ENCODE peak calls at places on chromosomes 1 and 21, in ten cellular contexts. R, Z, P, H, F, M, W, S, E and V are unnamed samples.
A peak's percentile ranks its signal among the peaks of the same experiment; 100 is the strongest.

GRCh38 chr1:10265027-10265426 is 54.7 kb downstream of the KIF1B start:
- DNase-seq in E (no peak), P (no peak), S (no peak), W (no peak), M (no peak), H (no peak), F (no peak), Z (no peak), R (no peak), V (no peak)

GRCh38 chr1:113978863-113979702 is at the start of gene OLFML3:
- DNase-seq in H (peak; percentile 98), S (peak; percentile 85), M (peak; percentile 80), F (peak; percentile 63), W (peak; percentile 93), R (peak; percentile 86), P (peak; percentile 48), Z (peak; percentile 82), E (peak; percentile 91), V (peak; percentile 70)

GRCh38 chr1:21263052-21263429 is 27.2 kb downstream of the ECE1 start:
- DNase-seq in F (no peak), Z (no peak), R (no peak), M (no peak), E (no peak), S (no peak), P (no peak), W (no peak), H (no peak), V (no peak)

GRCh38 chr21:45698493-45698947 is 55.0 kb downstream of the PCBP3 start:
- DNase-seq in W (no peak), M (peak; percentile 59), S (peak; percentile 36), P (no peak), E (no peak), R (no peak), F (no peak), Z (peak; percentile 36), H (peak; percentile 50), V (peak; percentile 48)

GRCh38 chr1:179087665-179088064 is 5.8 kb downstream of the TOR3A start:
- DNase-seq in P (no peak), S (peak; percentile 36), M (no peak), H (no peak), Z (no peak), R (no peak), W (peak; percentile 95), E (no peak), F (no peak), V (no peak)

GRCh38 chr1:221169447-221169889 is 290.2 kb downstream of the HLX start:
- DNase-seq in W (peak; percentile 79), Z (no peak), S (no peak), M (no peak), H (peak; percentile 17), E (no peak), P (no peak), R (no peak), F (peak; percentile 13), V (no peak)

GRCh38 chr1:167723707-167724323 is 2.0 kb downstream of the MPZL1 start:
- DNase-seq in R (no peak), E (no peak), Z (no peak), M (no peak), W (no peak), S (no peak), F (no peak), H (no peak), P (no peak), V (no peak)

GRCh38 chr1:201516511-201517127 is 9.7 kb upstream of the CSRP1 start:
- DNase-seq in H (peak; percentile 81), Z (no peak), R (no peak), P (no peak), F (no peak), E (no peak), W (no peak), S (no peak), M (no peak), V (no peak)

GRCh38 chr1:17683551-17683950 is 71.6 kb upstream of the ACTL8 start:
- DNase-seq in W (no peak), F (no peak), R (no peak), Z (no peak), H (no peak), E (no peak), M (no peak), S (no peak), P (no peak), V (no peak)

GRCh38 chr1:151948506-151948905 is 39.2 kb upstream of the THEM4 start:
- DNase-seq in E (no peak), P (no peak), S (no peak), H (no peak), Z (no peak), M (no peak), W (no peak), R (no peak), F (no peak), V (no peak)

GRCh38 chr1:151944859-151945575 is 35.7 kb upstream of the THEM4 start:
- DNase-seq in E (no peak), S (no peak), R (no peak), M (no peak), Z (no peak), F (no peak), H (no peak), W (no peak), P (no peak), V (no peak)

GRCh38 chr1:151945725-151946365 is 36.5 kb upstream of the THEM4 start:
- DNase-seq in E (peak; percentile 91), Z (peak; percentile 82), R (peak; percentile 73), F (peak; percentile 55), P (peak; percentile 85), M (peak; percentile 82), W (peak; percentile 82), S (peak; percentile 89), H (peak; percentile 75), V (peak; percentile 76)

GRCh38 chr1:151946366-151946764 is 37.1 kb upstream of the THEM4 start:
- DNase-seq in M (no peak), R (no peak), F (no peak), H (no peak), P (no peak), S (no peak), Z (no peak), E (no peak), W (no peak), V (no peak)

GRCh38 chr1:151947140-151947539 is 37.8 kb upstream of the THEM4 start:
- DNase-seq in P (no peak), S (no peak), H (no peak), E (no peak), M (no peak), W (no peak), R (no peak), F (no peak), Z (no peak), V (no peak)
- H3K27ac ChIP-seq in P (no peak overlapping the region), S (peak overlapping the region; percentile 76), H (no peak overlapping the region), E (no peak overlapping the region), M (peak overlapping the region; percentile 91), W (no peak overlapping the region), R (no peak overlapping the region), F (no peak overlapping the region), Z (no peak overlapping the region), V (peak overlapping the region; percentile 85)

GRCh38 chr21:30829659-30830058 is at the start of gene KRTAP7-1:
- DNase-seq in F (no peak), W (no peak), S (no peak), P (no peak), R (no peak), E (no peak), H (no peak), M (no peak), Z (no peak), V (no peak)

GRCh38 chr21:30831194-30831765 is 1.7 kb upstream of the KRTAP7-1 start:
- DNase-seq in Z (no peak), M (no peak), E (no peak), F (no peak), H (peak; percentile 46), S (no peak), P (no peak), W (peak; percentile 83), R (no peak), V (no peak)
- H3K9me3 ChIP-seq in Z (peaks cover 10% of the 10 kb centered on the region), M (peaks cover 27% of the 10 kb centered on the region), E (peaks cover 6% of the 10 kb centered on the region), F (no peaks in the 10 kb centered on the region), H (peaks cover 10% of the 10 kb centered on the region), S (peaks cover 8% of the 10 kb centered on the region), P (no peaks in the 10 kb centered on the region), W (no peaks in the 10 kb centered on the region), R (no peaks in the 10 kb centered on the region), V (peaks cover 17% of the 10 kb centered on the region)

GRCh38 chr21:24899138-24899537 is 708.1 kb downstream of the MRPL39 start:
- DNase-seq in M (no peak), F (no peak), E (no peak), H (no peak), R (no peak), W (no peak), Z (no peak), P (no peak), S (no peak), V (no peak)

GRCh38 chr21:24897883-24898282 is 709.4 kb downstream of the MRPL39 start:
- DNase-seq in P (no peak), F (no peak), W (no peak), H (no peak), S (no peak), E (no peak), M (no peak), Z (no peak), R (no peak), V (no peak)

GRCh38 chr21:24894324-24894723 is 713.0 kb downstream of the MRPL39 start:
- DNase-seq in S (no peak), P (no peak), F (no peak), M (no peak), Z (no peak), R (no peak), W (no peak), E (no peak), H (no peak), V (no peak)

GRCh38 chr21:24896735-24897124 is 710.6 kb downstream of the MRPL39 start:
- DNase-seq in Z (no peak), W (no peak), M (no peak), P (no peak), H (no peak), S (no peak), F (no peak), R (no peak), E (no peak), V (no peak)

DNA sequence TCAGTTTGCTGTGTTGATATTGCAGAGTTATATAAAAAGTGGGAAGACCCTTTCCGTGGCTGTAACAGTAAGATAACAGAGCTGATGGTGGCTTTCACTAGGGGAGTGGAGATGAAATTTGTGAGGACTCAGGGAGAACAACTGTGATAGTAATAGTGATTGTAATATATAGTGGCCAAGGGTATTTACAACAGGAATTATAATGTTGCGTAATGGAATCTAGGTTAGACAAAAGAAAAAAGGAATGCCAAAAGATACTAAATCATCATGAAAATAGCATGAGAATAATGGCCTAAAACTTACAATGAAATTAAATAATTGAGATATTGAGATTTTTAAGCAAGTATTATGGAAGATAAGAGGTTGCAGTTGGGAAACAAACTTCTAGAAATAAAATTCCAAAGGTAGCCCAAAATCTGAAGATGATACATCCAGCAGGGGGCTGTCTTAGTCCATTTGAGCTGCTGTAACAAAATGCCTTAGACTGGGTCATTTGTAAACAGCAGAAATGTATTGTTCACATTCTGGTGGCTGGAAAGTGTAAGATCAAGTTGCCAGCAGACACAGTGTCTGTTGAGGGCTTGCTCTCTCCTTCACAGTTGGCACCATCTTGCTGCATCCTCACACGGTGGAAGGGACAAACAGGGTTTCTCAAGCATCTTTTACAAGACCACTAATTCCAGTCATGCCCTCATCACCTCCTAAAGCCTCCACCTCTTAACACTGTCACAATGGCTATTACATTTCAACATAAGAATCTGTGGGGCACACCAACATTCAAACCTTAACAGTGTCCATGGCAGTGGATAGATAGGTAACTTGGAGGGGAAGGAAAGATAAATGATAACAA is 711.2 kb downstream of the MRPL39 start:
- DNase-seq in F (no peak), P (no peak), R (peak; percentile 26), S (peak; percentile 19), E (no peak), W (peak; percentile 47), H (peak; percentile 5), M (no peak), Z (no peak), V (no peak)
- TF ChIP-seq CTCF in F (no peak), P (no peak), R (no peak), S (peak; percentile 45), E (no peak), W (peak; percentile 70), H (peak; percentile 36), M (peak; percentile 57), Z (no peak), V (peak; percentile 43)

GRCh38 chr1:65420590-65421340 is at the start of the genes LEPR and LEPROT:
- DNase-seq in S (no peak), W (no peak), F (no peak), M (no peak), Z (no peak), H (peak; percentile 56), R (no peak), P (peak; percentile 20), E (no peak), V (no peak)
- H3K27ac ChIP-seq in S (peak within 1 kb of the TSS; percentile 99), W (peak within 1 kb of the TSS; percentile 95), F (peak within 1 kb of the TSS; percentile 99), M (peak within 1 kb of the TSS; percentile 99), Z (peak within 1 kb of the TSS; percentile 98), H (peak within 1 kb of the TSS; percentile 89), R (peak within 1 kb of the TSS; percentile 99), P (peak within 1 kb of the TSS; percentile 69), E (peak within 1 kb of the TSS; percentile 95), V (peak within 1 kb of the TSS; percentile 97)